ENCODE peak calls at places on chromosomes 5 and 9, in eight cellular contexts. One of them, this sample, is unnamed.

GRCh38 chr5:127351418-127351817 is 60.8 kb downstream of the MEGF10 start:
- DNase-seq in left lung: no peak
- DNase-seq in GM20000: no peak
- DNase-seq in CD4-positive, CD25-positive, alpha-beta regulatory T cell: no peak
- DNase-seq in prostate gland: no peak
- DNase-seq in CD8-positive, alpha-beta memory T cell: no peak
- DNase-seq in lung microvascular endothelial cell: no peak
- DNase-seq in activated naive CD8-positive, alpha-beta T cell treated with anti-CD3 and anti-CD28 coated beads, Interleukin-2, amount 10 ng/mL, durations not matched to agents 7 days and 5 days: no peak
- DNase-seq in this sample: no peak

GRCh38 chr5:174198541-174198940 is 153.0 kb downstream of the NSG2 start:
- DNase-seq in left lung: no peak
- DNase-seq in lung microvascular endothelial cell: no peak
- DNase-seq in CD4-positive, CD25-positive, alpha-beta regulatory T cell: no peak
- DNase-seq in prostate gland: no peak
- DNase-seq in activated naive CD8-positive, alpha-beta T cell treated with anti-CD3 and anti-CD28 coated beads, Interleukin-2, amount 10 ng/mL, durations not matched to agents 7 days and 5 days: no peak
- DNase-seq in CD8-positive, alpha-beta memory T cell: no peak
- DNase-seq in GM20000: no peak
- DNase-seq in this sample: no peak

GRCh38 chr5:132269635-132270344 is 12.3 kb downstream of the PDLIM4 start:
- DNase-seq in prostate gland: no peak
- DNase-seq in activated naive CD8-positive, alpha-beta T cell treated with anti-CD3 and anti-CD28 coated beads, Interleukin-2, amount 10 ng/mL, durations not matched to agents 7 days and 5 days: no peak
- DNase-seq in CD4-positive, CD25-positive, alpha-beta regulatory T cell: no peak
- DNase-seq in GM20000: no peak
- DNase-seq in lung microvascular endothelial cell: no peak
- DNase-seq in left lung: no peak
- DNase-seq in CD8-positive, alpha-beta memory T cell: no peak
- DNase-seq in this sample: no peak

GRCh38 chr9:83267741-83268140 is 204.8 kb upstream of the RASEF start:
- DNase-seq in activated naive CD8-positive, alpha-beta T cell treated with anti-CD3 and anti-CD28 coated beads, Interleukin-2, amount 10 ng/mL, durations not matched to agents 7 days and 5 days: no peak
- DNase-seq in lung microvascular endothelial cell: no peak
- DNase-seq in GM20000: no peak
- DNase-seq in prostate gland: no peak
- DNase-seq in left lung: no peak
- DNase-seq in CD4-positive, CD25-positive, alpha-beta regulatory T cell: no peak
- DNase-seq in CD8-positive, alpha-beta memory T cell: no peak
- DNase-seq in this sample: no peak

GRCh38 chr9:107237873-107238272 is 45.2 kb upstream of the RAD23B start:
- DNase-seq in CD8-positive, alpha-beta memory T cell: no peak
- DNase-seq in left lung: no peak
- DNase-seq in lung microvascular endothelial cell: no peak
- DNase-seq in CD4-positive, CD25-positive, alpha-beta regulatory T cell: peak; percentile 24
- DNase-seq in GM20000: no peak
- DNase-seq in prostate gland: no peak
- DNase-seq in activated naive CD8-positive, alpha-beta T cell treated with anti-CD3 and anti-CD28 coated beads, Interleukin-2, amount 10 ng/mL, durations not matched to agents 7 days and 5 days: no peak
- DNase-seq in this sample: no peak

GRCh38 chr5:38069360-38069759 is 189.0 kb upstream of the EGFLAM start:
- DNase-seq in CD8-positive, alpha-beta memory T cell: no peak
- DNase-seq in lung microvascular endothelial cell: no peak
- DNase-seq in activated naive CD8-positive, alpha-beta T cell treated with anti-CD3 and anti-CD28 coated beads, Interleukin-2, amount 10 ng/mL, durations not matched to agents 7 days and 5 days: no peak
- DNase-seq in GM20000: no peak
- DNase-seq in prostate gland: no peak
- DNase-seq in left lung: no peak
- DNase-seq in CD4-positive, CD25-positive, alpha-beta regulatory T cell: no peak
- DNase-seq in this sample: no peak

GRCh38 chr5:35920890-35921289 is 17.5 kb downstream of the CAPSL start:
- DNase-seq in lung microvascular endothelial cell: peak; percentile 46
- DNase-seq in left lung: no peak
- DNase-seq in prostate gland: no peak
- DNase-seq in CD8-positive, alpha-beta memory T cell: no peak
- DNase-seq in CD4-positive, CD25-positive, alpha-beta regulatory T cell: no peak
- DNase-seq in GM20000: no peak
- DNase-seq in activated naive CD8-positive, alpha-beta T cell treated with anti-CD3 and anti-CD28 coated beads, Interleukin-2, amount 10 ng/mL, durations not matched to agents 7 days and 5 days: no peak
- DNase-seq in this sample: no peak

GRCh38 chr9:133987455-133987800 is 4.7 kb downstream of the VAV2 start:
- DNase-seq in CD8-positive, alpha-beta memory T cell: no peak
- DNase-seq in GM20000: no peak
- DNase-seq in activated naive CD8-positive, alpha-beta T cell treated with anti-CD3 and anti-CD28 coated beads, Interleukin-2, amount 10 ng/mL, durations not matched to agents 7 days and 5 days: no peak
- DNase-seq in left lung: peak; percentile 27
- DNase-seq in CD4-positive, CD25-positive, alpha-beta regulatory T cell: no peak
- DNase-seq in prostate gland: no peak
- DNase-seq in lung microvascular endothelial cell: no peak
- DNase-seq in this sample: no peak

GRCh38 chr5:146461319-146461718 is 14.2 kb downstream of the TCERG1 start:
- DNase-seq in GM20000: no peak
- DNase-seq in prostate gland: no peak
- DNase-seq in CD8-positive, alpha-beta memory T cell: no peak
- DNase-seq in lung microvascular endothelial cell: peak; percentile 83
- DNase-seq in left lung: no peak
- DNase-seq in activated naive CD8-positive, alpha-beta T cell treated with anti-CD3 and anti-CD28 coated beads, Interleukin-2, amount 10 ng/mL, durations not matched to agents 7 days and 5 days: no peak
- DNase-seq in CD4-positive, CD25-positive, alpha-beta regulatory T cell: no peak
- DNase-seq in this sample: no peak

GRCh38 chr5:60161340-60161934 is 267.9 kb upstream of the PDE4D start:
- DNase-seq in GM20000: peak; percentile 23
- DNase-seq in left lung: no peak
- DNase-seq in prostate gland: no peak
- DNase-seq in activated naive CD8-positive, alpha-beta T cell treated with anti-CD3 and anti-CD28 coated beads, Interleukin-2, amount 10 ng/mL, durations not matched to agents 7 days and 5 days: no peak
- DNase-seq in lung microvascular endothelial cell: peak; percentile 31
- DNase-seq in CD4-positive, CD25-positive, alpha-beta regulatory T cell: peak; percentile 2
- DNase-seq in CD8-positive, alpha-beta memory T cell: no peak
- DNase-seq in this sample: no peak

GRCh38 chr9:21611896-21612295 is 129.8 kb upstream of the IFNE start:
- DNase-seq in CD4-positive, CD25-positive, alpha-beta regulatory T cell: peak; percentile 40
- DNase-seq in lung microvascular endothelial cell: no peak
- DNase-seq in CD8-positive, alpha-beta memory T cell: peak; percentile 53
- DNase-seq in prostate gland: no peak
- DNase-seq in left lung: no peak
- DNase-seq in GM20000: no peak
- DNase-seq in activated naive CD8-positive, alpha-beta T cell treated with anti-CD3 and anti-CD28 coated beads, Interleukin-2, amount 10 ng/mL, durations not matched to agents 7 days and 5 days: no peak
- DNase-seq in this sample: no peak

GRCh38 chr9:107312651-107313050 is 29.6 kb downstream of the RAD23B start:
- DNase-seq in lung microvascular endothelial cell: no peak
- DNase-seq in left lung: no peak
- DNase-seq in prostate gland: no peak
- DNase-seq in CD8-positive, alpha-beta memory T cell: no peak
- DNase-seq in GM20000: no peak
- DNase-seq in activated naive CD8-positive, alpha-beta T cell treated with anti-CD3 and anti-CD28 coated beads, Interleukin-2, amount 10 ng/mL, durations not matched to agents 7 days and 5 days: no peak
- DNase-seq in CD4-positive, CD25-positive, alpha-beta regulatory T cell: no peak
- DNase-seq in this sample: no peak